ENCODE peak calls at places on chromosomes 3 and 15, in five cellular contexts. R is HCT116, I is sigmoid colon, U is GM12878, M is heart left ventricle. Q is an unnamed sample.

GRCh38 chr3:178562869-178563232 is 26.6 kb downstream of the KCNMB2 start:
- DNase-seq in R (no peak), I (no peak), U (no peak), M (no peak), Q (no peak)

GRCh38 chr3:171187706-171188290 is 161.3 kb upstream of the SLC2A2 start:
- DNase-seq in R (no peak), I (no peak), U (no peak), M (no peak), Q (no peak)

GRCh38 chr15:62119224-62119925 is 45.7 kb downstream of the C2CD4B start:
- DNase-seq in R (peak; percentile 44), I (no peak), U (no peak), M (no peak), Q (peak; percentile 49)

GRCh38 chr15:81312790-81313543 is 11.0 kb downstream of the STARD5 start:
- DNase-seq in R (peak; percentile 84), I (peak; percentile 96), U (no peak), M (no peak), Q (peak; percentile 68)

GRCh38 chr3:5054098-5054497 is 68.0 kb upstream of the ARL8B start:
- DNase-seq in R (no peak), I (peak; percentile 58), U (no peak), M (no peak), Q (no peak)

GRCh38 chr3:13782501-13782900 is 97.4 kb downstream of the WNT7A start:
- DNase-seq in R (no peak), I (no peak), U (no peak), M (peak; percentile 58), Q (no peak)

GRCh38 chr15:58770519-58770856 is 614 bp upstream of the MINDY2 start:
- DNase-seq in R (no peak), I (no peak), U (no peak), M (no peak), Q (no peak)

GRCh38 chr15:48781481-48782081 is 29.3 kb downstream of the CEP152 start:
- DNase-seq in R (no peak), I (no peak), U (no peak), M (no peak), Q (no peak)

GRCh38 chr3:151639096-151639740 is 94.5 kb upstream of the AADACL2 start:
- DNase-seq in R (no peak), I (no peak), U (no peak), M (no peak), Q (no peak)

GRCh38 chr15:67176195-67176971 is 78.1 kb downstream of the AAGAB start:
- DNase-seq in R (no peak), I (no peak), U (no peak), M (peak; percentile 71), Q (no peak)

GRCh38 chr15:96268421-96269204 is 61.9 kb upstream of the NR2F2 start:
- DNase-seq in R (no peak), I (no peak), U (no peak), M (no peak), Q (no peak)

GRCh38 chr3:177484926-177485325 is 287.6 kb upstream of the TBL1XR1 start:
- DNase-seq in R (no peak), I (no peak), U (no peak), M (no peak), Q (no peak)

GRCh38 chr3:38627956-38628355 is 21.5 kb downstream of the SCN5A start:
- DNase-seq in R (no peak), I (no peak), U (no peak), M (no peak), Q (no peak)

GRCh38 chr3:109023656-109024254 is 70.1 kb upstream of the GUCA1C start:
- DNase-seq in R (peak; percentile 27), I (no peak), U (peak; percentile 19), M (no peak), Q (no peak)

GRCh38 chr3:13215940-13216546 is 142.8 kb upstream of the IQSEC1 start:
- DNase-seq in R (peak; percentile 31), I (no peak), U (no peak), M (no peak), Q (no peak)

GRCh38 chr3:156150434-156151066 is 30.2 kb downstream of the KCNAB1 start:
- DNase-seq in R (peak; percentile 41), I (peak; percentile 71), U (no peak), M (no peak), Q (peak; percentile 25)

GRCh38 chr3:64612916-64613526 is 74.8 kb downstream of the ADAMTS9 start:
- DNase-seq in R (no peak), I (peak; percentile 65), U (no peak), M (no peak), Q (peak; percentile 33)

GRCh38 chr3:64619216-64619615 is 68.6 kb downstream of the ADAMTS9 start:
- DNase-seq in R (no peak), I (no peak), U (no peak), M (no peak), Q (no peak)

GRCh38 chr3:64617610-64618009 is 70.2 kb downstream of the ADAMTS9 start:
- DNase-seq in R (no peak), I (no peak), U (no peak), M (no peak), Q (no peak)

GRCh38 chr3:64620020-64620419 is 67.8 kb downstream of the ADAMTS9 start:
- DNase-seq in R (no peak), I (no peak), U (no peak), M (no peak), Q (no peak)

DNA sequence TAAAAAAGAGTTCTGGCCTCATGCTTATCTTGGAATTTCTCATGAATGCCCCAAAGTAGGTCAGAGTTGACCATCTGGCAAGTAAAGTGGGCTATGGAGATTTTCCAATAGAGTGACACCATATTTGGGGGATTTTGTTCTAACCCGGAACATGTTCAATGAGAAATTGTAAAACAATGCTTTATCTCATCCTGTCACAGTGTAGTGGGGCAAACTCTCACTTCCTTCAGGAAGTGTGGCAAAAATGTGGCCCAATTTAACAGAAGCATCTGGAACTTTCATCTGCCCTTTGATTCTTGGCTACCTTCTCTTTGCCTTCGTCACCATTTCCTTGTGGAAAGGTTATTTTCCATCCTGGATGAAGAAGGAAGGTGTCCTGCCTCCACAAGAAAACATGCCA is 70.8 kb downstream of the ADAMTS9 start:
- DNase-seq in R (no peak), I (no peak), U (no peak), M (no peak), Q (no peak)
- TF ChIP-seq POLR2A in R (no peak), I (no peak), U (no peak), M (no peak), Q (no peak)

DNA sequence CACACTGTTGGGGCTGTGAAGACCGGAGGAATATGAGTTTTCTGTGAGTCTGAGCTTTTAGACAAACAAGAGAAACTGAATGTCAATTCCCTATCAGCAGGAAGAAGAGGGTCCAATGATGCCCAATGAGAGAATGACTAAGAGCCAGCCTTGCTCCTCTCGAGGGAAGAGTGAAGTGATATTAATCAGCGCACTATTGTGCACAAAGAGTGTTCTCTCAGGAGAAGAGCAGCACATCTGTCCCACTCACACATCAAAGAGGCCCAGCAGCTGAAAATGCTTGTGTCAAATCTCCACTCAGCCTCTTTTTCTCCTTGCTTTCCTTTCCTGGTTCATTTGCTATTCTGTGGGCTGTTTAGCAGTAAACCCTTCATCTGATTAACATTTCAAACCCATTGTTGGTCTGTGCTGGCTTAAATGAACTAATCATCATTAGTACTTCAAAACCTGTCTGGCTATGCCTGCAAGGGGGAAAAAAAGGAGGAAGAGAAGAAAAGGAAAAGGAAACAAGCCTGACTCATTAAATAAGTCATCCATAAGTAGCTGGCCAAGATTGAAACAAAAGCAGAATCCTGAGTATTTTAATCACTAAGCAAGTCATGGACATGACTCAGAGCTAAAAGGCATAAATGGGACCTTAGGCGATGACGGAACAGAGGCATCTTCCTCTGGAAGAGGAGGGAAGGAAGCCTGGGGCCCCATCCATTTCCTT is 912.7 kb downstream of the TUSC7 start:
- DNase-seq in R (no peak), I (no peak), U (no peak), M (no peak), Q (no peak)
- H3K27ac ChIP-seq in R (no peak overlapping the region), I (no peak overlapping the region), U (no peak overlapping the region), M (no peak overlapping the region), Q (no peak overlapping the region)

GRCh38 chr3:157151627-157152026 is 8.3 kb downstream of the CCNL1 start:
- DNase-seq in R (no peak), I (no peak), U (no peak), M (no peak), Q (no peak)

GRCh38 chr3:157149136-157149696 is 10.7 kb downstream of the CCNL1 start:
- DNase-seq in R (no peak), I (no peak), U (no peak), M (no peak), Q (no peak)

GRCh38 chr3:157152930-157153329 is 7.0 kb downstream of the CCNL1 start:
- DNase-seq in R (no peak), I (no peak), U (no peak), M (no peak), Q (no peak)

GRCh38 chr3:157152438-157152837 is 7.5 kb downstream of the CCNL1 start:
- DNase-seq in R (no peak), I (no peak), U (no peak), M (no peak), Q (no peak)

DNA sequence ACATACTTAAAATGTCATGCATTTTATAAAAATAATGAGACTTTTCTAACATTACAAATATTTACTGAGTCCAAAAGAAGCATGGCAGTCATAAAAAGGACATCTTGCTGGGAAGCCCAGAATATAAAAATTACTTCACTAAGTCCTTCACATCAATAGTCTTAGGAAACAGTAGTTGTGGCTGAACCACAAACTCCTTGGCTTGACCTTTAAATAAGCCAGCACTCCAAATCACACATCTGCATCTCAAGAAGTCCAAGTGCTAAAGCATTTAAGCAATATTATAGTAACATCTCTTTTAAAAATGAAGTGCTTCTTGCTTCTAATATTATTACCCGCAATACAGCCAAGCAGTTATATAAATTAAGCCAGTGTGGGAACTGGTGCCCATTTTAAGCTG is 8.8 kb downstream of the CCNL1 start:
- DNase-seq in R (no peak), I (no peak), U (no peak), M (no peak), Q (no peak)
- TF ChIP-seq POLR2A in R (no peak), I (no peak), U (no peak), M (no peak), Q (no peak)

GRCh38 chr3:112670824-112671223 is 29.9 kb upstream of the CCDC80 start:
- DNase-seq in R (no peak), I (no peak), U (no peak), M (no peak), Q (no peak)

GRCh38 chr3:112675943-112676530 is 35.1 kb upstream of the CCDC80 start:
- DNase-seq in R (no peak), I (no peak), U (no peak), M (no peak), Q (no peak)

GRCh38 chr3:112675349-112675748 is 34.4 kb upstream of the CCDC80 start:
- DNase-seq in R (no peak), I (no peak), U (no peak), M (no peak), Q (no peak)

GRCh38 chr3:112672716-112673506 is 32.0 kb upstream of the CCDC80 start:
- DNase-seq in R (no peak), I (no peak), U (no peak), M (no peak), Q (no peak)

DNA sequence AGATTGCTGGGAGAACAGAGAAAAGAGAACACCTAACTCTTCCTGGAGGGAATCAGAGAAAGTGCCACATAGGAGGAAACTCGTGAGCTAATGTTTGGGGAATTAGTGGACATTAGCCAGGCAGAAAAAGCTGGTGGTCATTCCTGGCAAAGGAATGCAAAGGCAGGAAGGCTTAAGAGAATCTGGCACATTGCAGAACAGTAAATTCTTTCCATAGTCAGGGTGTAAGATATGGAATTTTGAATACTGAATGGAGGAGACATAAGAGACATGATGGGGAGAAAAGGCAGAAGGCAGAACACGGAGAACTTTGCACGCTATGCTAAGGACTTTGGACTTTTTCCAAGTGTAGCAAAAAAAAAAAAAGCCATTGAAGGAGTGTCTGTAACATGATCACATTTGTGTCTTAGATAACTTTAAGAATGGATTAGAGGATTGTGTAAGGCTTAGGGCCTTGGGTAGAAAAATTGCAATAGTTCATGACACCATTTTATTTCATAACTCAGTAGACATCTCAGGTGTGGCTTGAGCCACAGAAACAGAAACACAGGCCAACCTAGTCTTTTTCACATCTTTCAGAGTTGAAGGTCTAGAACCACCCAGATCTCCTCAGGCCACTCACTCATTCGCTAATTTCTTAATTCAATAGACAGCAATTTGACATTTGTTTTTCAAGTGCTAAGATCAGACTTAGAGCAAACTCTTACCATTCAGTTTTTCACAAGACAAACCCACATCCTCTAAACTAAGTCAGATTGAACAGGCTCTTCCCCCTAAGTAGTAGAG is 31.2 kb upstream of the CCDC80 start:
- DNase-seq in R (no peak), I (no peak), U (no peak), M (no peak), Q (no peak)
- H3K27ac ChIP-seq in R (no peak overlapping the region), I (peak overlapping the region; percentile 50), U (no peak overlapping the region), M (no peak overlapping the region), Q (no peak overlapping the region)

Q was measured in gastrocnemius medialis.